ENCODE peak calls at places on chromosomes 13 and 19, in four cellular contexts. X, F, G and C are unnamed samples.

GRCh38 chr19:40671404-40671803 is 19.0 kb downstream of the NUMBL start:
- DNase-seq in G (no peak), F (peak), X (no peak), C (no peak)

GRCh38 chr13:48155850-48156249 is 60.9 kb upstream of the MED4 start:
- DNase-seq in F (peak), X (peak), G (no peak), C (peak)

GRCh38 chr19:32406161-32407003 is 812 bp downstream of the DPY19L3 start:
- DNase-seq in F (no peak), X (no peak), G (no peak), C (no peak)

GRCh38 chr13:98821372-98822237 is 69.1 kb upstream of the SLC15A1 start:
- DNase-seq in X (no peak), G (no peak), F (no peak), C (no peak)

GRCh38 chr13:112761701-112762689 is 72.2 kb downstream of the ATP11A start:
- DNase-seq in G (no peak), F (peak), X (no peak), C (no peak)

GRCh38 chr13:110230661-110231347 is 76.2 kb downstream of the COL4A1 start:
- DNase-seq in X (no peak), G (no peak), F (peak), C (no peak)

GRCh38 chr19:48419158-48419920 is 25.9 kb downstream of the GRIN2D start:
- DNase-seq in G (peak), X (peak), F (peak), C (peak)

GRCh38 chr13:34357435-34358232 is 539.7 kb downstream of the RFC3 start:
- DNase-seq in G (no peak), F (no peak), X (no peak), C (no peak)

GRCh38 chr13:59979589-59979988 is 184.1 kb downstream of the DIAPH3 start:
- DNase-seq in X (peak), G (no peak), F (no peak), C (no peak)

GRCh38 chr13:33096886-33097610 is 80.8 kb downstream of the KL start:
- DNase-seq in G (no peak), X (no peak), F (no peak), C (no peak)

GRCh38 chr13:98411617-98412310 is 165.1 kb downstream of the STK24 start:
- DNase-seq in G (no peak), X (no peak), F (peak), C (no peak)

GRCh38 chr19:44968118-44968517 is 12.9 kb downstream of the CLPTM1 start:
- DNase-seq in F (no peak), X (no peak), G (no peak), C (no peak)

GRCh38 chr13:112819111-112819510 is 129.3 kb downstream of the ATP11A start:
- DNase-seq in X (no peak), F (no peak), G (no peak), C (no peak)

GRCh38 chr19:35533822-35534521 is 716 bp downstream of the GAPDHS start:
- DNase-seq in G (no peak), F (peak), X (peak), C (no peak)

GRCh38 chr13:40517486-40518311 is 148.7 kb downstream of the FOXO1 start:
- DNase-seq in X (no peak), F (no peak), G (no peak), C (no peak)